ENCODE peak calls at places on chromosomes 13 and 19, in nine cellular contexts. Y is OCI-LY7, Z is AG04450, E is sigmoid colon, K is cardiac muscle cell, O is HFF-Myc, W is astrocyte, D is GM13976, M is hepatocyte. X is an unnamed sample.

GRCh38 chr19:13764821-13765394 is 586 bp downstream of the MRI1 start:
- DNase-seq in Y (no peak), W (no peak), K (peak; percentile 50), M (peak; percentile 54), D (peak; percentile 58), O (no peak), Z (no peak), E (no peak), X (no peak)

GRCh38 chr19:16394111-16394510 is 69.5 kb downstream of the KLF2 start:
- DNase-seq in O (no peak), Y (no peak), W (no peak), E (no peak), D (no peak), Z (no peak), K (no peak), M (no peak), X (no peak)

GRCh38 chr19:574658-575526 is 2.5 kb downstream of the BSG start:
- DNase-seq in D (peak; percentile 77), O (no peak), Z (no peak), M (peak; percentile 55), E (no peak), K (peak; percentile 30), W (peak; percentile 58), Y (peak; percentile 39), X (peak; percentile 59)

GRCh38 chr19:34588249-34588648 is 88.7 kb downstream of the SCGB2B2 start:
- DNase-seq in W (no peak), Y (no peak), Z (no peak), M (no peak), O (no peak), K (no peak), E (no peak), D (no peak), X (no peak)

GRCh38 chr13:96075953-96076543 is 13.9 kb upstream of the HS6ST3 start:
- DNase-seq in M (peak; percentile 12), K (peak; percentile 22), W (no peak), E (no peak), Z (no peak), D (no peak), Y (peak; percentile 0), O (no peak), X (peak; percentile 43)

GRCh38 chr13:70960841-70961443 is 852.7 kb upstream of the KLHL1 start:
- DNase-seq in E (no peak), Y (peak; percentile 1), K (peak; percentile 48), Z (no peak), D (peak; percentile 21), M (peak; percentile 64), W (peak; percentile 3), O (peak; percentile 5), X (peak; percentile 47)

GRCh38 chr19:54035215-54036178 is 28.2 kb downstream of the VSTM1 start:
- DNase-seq in W (peak; percentile 82), E (no peak), Z (peak; percentile 50), K (no peak), O (peak; percentile 79), Y (no peak), M (no peak), D (no peak), X (peak; percentile 94)

GRCh38 chr19:5130371-5131030 is 161.6 kb downstream of the KDM4B start:
- DNase-seq in Y (peak; percentile 82), K (no peak), D (peak; percentile 87), E (no peak), W (no peak), O (no peak), M (no peak), Z (no peak), X (no peak)

GRCh38 chr13:107099661-107100060 is 531.7 kb upstream of the ARGLU1 start:
- DNase-seq in M (no peak), K (no peak), Z (peak; percentile 49), E (no peak), D (no peak), O (no peak), Y (no peak), W (peak; percentile 83), X (peak; percentile 3)

GRCh38 chr13:51058461-51059167 is 52.5 kb downstream of the C13orf42 start:
- DNase-seq in M (no peak), O (no peak), K (peak; percentile 24), E (no peak), D (no peak), Y (no peak), Z (no peak), W (no peak), X (no peak)

GRCh38 chr13:49113526-49114286 is 106.4 kb upstream of the MLNR start:
- DNase-seq in W (peak; percentile 83), K (no peak), Z (peak; percentile 18), E (no peak), M (no peak), Y (no peak), O (no peak), D (no peak), X (peak; percentile 50)

GRCh38 chr19:55165952-55166529 is 372 bp downstream of the DNAAF3 start:
- DNase-seq in D (peak; percentile 57), Y (peak; percentile 46), E (peak; percentile 74), K (peak; percentile 91), Z (no peak), W (peak; percentile 34), O (no peak), M (peak; percentile 90), X (peak; percentile 74)

GRCh38 chr13:106506286-106506685 is 29.2 kb downstream of the EFNB2 start:
- DNase-seq in D (no peak), E (no peak), W (no peak), Z (no peak), M (no peak), Y (no peak), K (no peak), O (no peak), X (no peak)

GRCh38 chr13:75258159-75258782 is 223.7 kb downstream of the TBC1D4 start:
- DNase-seq in Z (no peak), O (peak; percentile 25), M (peak; percentile 38), W (peak; percentile 30), E (no peak), Y (peak; percentile 16), D (no peak), K (peak; percentile 54), X (peak; percentile 70)

GRCh38 chr13:107466326-107466725 is 749.0 kb downstream of the LIG4 start:
- DNase-seq in W (peak; percentile 84), Z (no peak), D (no peak), E (no peak), Y (no peak), K (no peak), O (no peak), M (peak; percentile 63), X (peak; percentile 83)

DNA sequence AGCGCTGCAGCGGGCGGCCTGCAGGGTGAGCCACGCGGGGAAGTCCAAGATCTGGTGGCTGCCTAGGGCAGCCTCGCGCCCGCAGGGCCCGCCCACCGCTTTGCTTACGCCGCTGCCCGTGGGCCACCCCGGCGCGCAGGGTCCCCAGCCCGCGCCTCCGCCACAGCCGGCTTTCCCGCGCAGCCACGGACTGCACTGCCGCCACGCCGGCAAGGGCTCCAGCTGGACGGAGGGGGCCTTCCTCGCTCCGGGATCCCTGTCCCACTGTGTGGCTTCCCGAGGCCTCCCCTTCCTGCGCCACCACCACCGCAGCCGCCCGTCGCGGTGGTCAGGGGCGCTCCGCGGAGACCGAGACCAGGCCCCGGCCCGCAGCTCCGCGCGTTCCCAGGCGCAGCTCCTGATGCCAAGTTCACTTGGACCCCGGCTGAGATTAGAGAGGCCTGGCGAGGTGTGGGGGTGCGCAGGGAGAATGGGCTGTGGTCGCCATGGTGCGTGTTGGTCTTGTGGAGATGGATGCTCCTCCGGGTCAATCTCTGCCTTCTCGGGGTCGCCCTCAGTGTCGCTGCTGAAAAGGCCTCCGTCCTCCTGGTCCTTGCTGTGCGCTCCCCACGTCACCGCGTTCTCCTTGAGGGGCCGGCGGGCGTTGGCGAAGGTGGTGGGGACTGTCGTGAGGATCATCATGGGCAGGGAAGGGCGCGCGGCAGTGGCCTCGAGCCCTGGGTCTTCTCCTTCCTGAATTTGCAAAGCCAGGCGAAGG is 17.9 kb upstream of the RNF17 start:
- DNase-seq in D (peak; percentile 45), M (no peak), Z (no peak), W (no peak), E (no peak), Y (no peak), O (no peak), K (no peak), X (no peak)
- TF ChIP-seq CTCF in D (no peak), M (no peak), Z (no peak), W (no peak), E (no peak), Y (no peak), O (no peak), K (no peak), X (no peak)

DNA sequence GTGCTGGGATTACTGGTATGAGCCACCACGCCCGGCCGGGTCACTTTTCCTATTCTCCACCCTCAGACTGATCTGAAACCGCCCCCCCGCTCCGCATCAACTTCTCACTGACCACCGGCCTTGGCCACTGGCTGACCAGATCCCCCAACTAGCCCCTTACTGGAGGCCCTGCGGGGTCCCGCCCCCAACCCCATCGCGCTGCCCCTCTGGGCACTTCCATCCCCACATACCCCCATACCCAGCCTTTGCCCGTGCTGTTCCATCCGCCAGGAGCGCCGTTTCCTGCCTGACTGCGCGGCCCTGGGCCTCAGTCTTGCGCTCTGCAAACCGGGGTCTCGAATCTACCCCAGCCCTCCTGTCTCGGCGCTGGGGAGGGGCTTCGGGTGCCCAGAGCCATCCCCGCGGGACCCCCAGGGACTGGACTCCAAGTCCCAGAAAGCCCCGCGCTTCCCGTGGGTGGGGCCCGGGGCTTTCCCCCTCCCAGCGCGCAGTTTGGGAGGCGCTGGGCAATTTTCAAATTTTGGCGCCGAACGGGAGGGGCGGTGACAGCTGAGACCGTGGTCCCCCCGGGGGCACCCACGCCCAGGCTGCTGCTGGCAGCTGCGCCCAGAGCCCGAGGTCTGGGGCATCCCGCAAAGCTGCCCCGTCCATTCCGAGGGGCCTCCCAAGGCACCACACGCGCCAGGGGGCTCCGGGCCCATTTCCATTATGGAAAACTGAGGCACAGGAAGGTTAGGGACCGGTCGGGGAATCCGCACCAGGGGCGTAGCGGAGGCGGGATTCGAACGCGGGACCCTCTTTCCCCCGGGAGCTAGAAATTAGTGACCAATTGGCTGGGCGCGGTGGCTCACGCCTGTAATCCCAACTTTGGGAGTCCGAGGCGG is 5.2 kb upstream of the LMNB2 start:
- DNase-seq in K (peak; percentile 48), O (no peak), D (peak; percentile 92), Y (peak; percentile 77), W (peak; percentile 39), M (peak; percentile 61), Z (no peak), E (no peak), X (peak; percentile 90)
- TF ChIP-seq CTCF in K (peak; percentile 18), O (peak; percentile 4), D (no peak), Y (no peak), W (no peak), M (no peak), Z (peak; percentile 25), E (no peak), X (peak; percentile 21)

DNA sequence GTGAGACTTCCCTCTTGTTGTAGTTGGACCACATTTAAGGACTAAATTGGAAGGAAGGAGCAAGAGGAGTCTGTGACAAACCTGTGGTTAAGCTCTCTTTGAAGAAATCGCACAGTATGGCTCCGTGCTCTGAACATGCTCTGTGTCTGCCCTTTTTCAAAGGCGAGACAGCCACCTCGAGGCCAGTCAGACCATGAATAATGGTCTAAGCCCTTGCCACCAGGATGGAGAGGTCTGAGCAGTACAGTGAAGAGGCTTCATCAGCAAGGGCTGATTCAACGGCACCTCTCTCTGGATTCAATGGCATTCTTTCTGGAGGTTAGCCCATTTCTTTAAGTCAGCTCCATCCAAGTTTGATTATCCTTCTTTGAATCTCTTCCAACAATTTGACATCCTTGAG is 30.9 kb downstream of the FAM216B start:
- DNase-seq in W (peak; percentile 47), E (no peak), Y (no peak), K (no peak), O (no peak), D (no peak), M (no peak), Z (no peak), X (no peak)
- TF ChIP-seq CTCF in W (no peak), E (no peak), Y (no peak), K (no peak), O (no peak), D (no peak), M (no peak), Z (no peak), X (no peak)

GRCh38 chr19:11530432-11530831 is 1.5 kb upstream of the ECSIT start:
- DNase-seq in O (peak; percentile 69), W (peak; percentile 68), E (peak; percentile 91), Y (peak; percentile 81), K (peak; percentile 91), D (peak; percentile 63), M (peak; percentile 73), Z (peak; percentile 41), X (peak; percentile 95)
- TF ChIP-seq CTCF in O (peak; percentile 21), W (no peak), E (no peak), Y (peak; percentile 58), K (peak; percentile 44), D (peak; percentile 13), M (peak; percentile 17), Z (peak; percentile 29), X (no peak)